ENCODE peak calls at places on chromosomes 12 and 14, in six cellular contexts. J, T, F, U, V and I are unnamed samples.

GRCh38 chr14:101884537-101885253 is 79.7 kb upstream of the DYNC1H1 start:
- DNase-seq in J (no peak), T (peak; percentile 14), U (no peak), V (no peak), F (no peak), I (no peak)

GRCh38 chr14:61379639-61380184 is 58.3 kb downstream of the PRKCH start:
- DNase-seq in U (no peak), T (no peak), J (no peak), V (no peak), F (no peak), I (no peak)

GRCh38 chr12:94649349-94650142 is 811 bp downstream of the TMCC3 start:
- DNase-seq in F (no peak), T (no peak), U (peak; percentile 73), J (peak; percentile 52), V (peak; percentile 83), I (no peak)

GRCh38 chr12:65881965-65882413 is 57.7 kb downstream of the HMGA2 start:
- DNase-seq in J (no peak), T (peak; percentile 17), F (no peak), U (peak; percentile 79), V (peak; percentile 76), I (no peak)

GRCh38 chr12:104464899-104465298 is 8.2 kb downstream of the CHST11 start:
- DNase-seq in T (no peak), V (no peak), F (no peak), U (no peak), J (no peak), I (no peak)

GRCh38 chr14:61875483-61875882 is 113.3 kb downstream of the SNAPC1 start:
- DNase-seq in J (no peak), T (no peak), F (no peak), U (no peak), V (no peak), I (no peak)

GRCh38 chr12:56221233-56221756 is 427 bp downstream of the RNF41 start:
- DNase-seq in F (no peak), J (peak; percentile 47), V (peak; percentile 79), T (no peak), U (peak; percentile 70), I (no peak)

GRCh38 chr14:105860615-105861580 is 334.5 kb downstream of the TMEM121 start:
- DNase-seq in U (peak; percentile 40), F (no peak), J (no peak), V (peak; percentile 50), T (peak; percentile 16), I (no peak)

GRCh38 chr12:102631274-102631673 is 150.9 kb upstream of the IGF1 start:
- DNase-seq in U (no peak), J (peak; percentile 14), T (no peak), V (no peak), F (no peak), I (no peak)

GRCh38 chr14:45261209-45261608 is 8.2 kb upstream of the MIS18BP1 start:
- DNase-seq in J (no peak), F (no peak), U (no peak), V (no peak), T (no peak), I (no peak)

GRCh38 chr12:55818140-55818728 is 393 bp downstream of the ORMDL2 start:
- DNase-seq in F (no peak), V (no peak), U (no peak), T (no peak), J (no peak), I (peak; percentile 6)

GRCh38 chr12:93176166-93176565 is 201.6 kb upstream of the NUDT4 start:
- DNase-seq in V (no peak), U (no peak), J (peak; percentile 31), T (no peak), F (no peak), I (no peak)

GRCh38 chr14:100317897-100318808 is 5.0 kb upstream of the SLC25A47 start:
- DNase-seq in T (peak; percentile 76), V (peak; percentile 90), U (peak; percentile 84), F (no peak), J (peak; percentile 34), I (no peak)

GRCh38 chr12:120103044-120103338 is 13.6 kb downstream of the RAB35 start:
- DNase-seq in F (no peak), T (no peak), J (no peak), U (no peak), V (no peak), I (no peak)

GRCh38 chr14:25049127-25049558 is 804 bp downstream of the STXBP6 start:
- DNase-seq in T (no peak), J (no peak), F (no peak), V (no peak), U (no peak), I (no peak)

DNA sequence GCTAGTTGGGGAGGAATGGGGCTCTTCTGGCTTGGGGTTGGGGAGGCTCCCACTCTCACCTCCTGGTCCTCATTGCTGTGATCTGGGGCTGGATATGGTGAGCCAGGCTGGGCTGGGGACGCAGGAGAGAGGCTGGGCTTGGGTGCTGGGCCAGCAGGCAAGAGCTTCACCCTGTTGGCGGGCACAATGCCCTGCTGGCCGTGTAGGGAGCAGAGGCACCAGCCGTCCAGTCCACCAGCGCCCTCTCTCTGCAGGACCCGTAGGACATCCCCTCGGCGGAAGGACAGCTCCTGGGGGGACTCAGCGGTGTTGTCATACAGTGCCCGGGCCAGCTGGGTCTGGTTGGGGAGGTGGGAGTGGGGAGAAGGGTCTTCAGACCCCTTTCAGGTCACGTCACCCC is 4.5 kb downstream of the EFS start:
- DNase-seq in J (no peak), V (no peak), U (no peak), T (no peak), F (no peak), I (no peak)
- TF ChIP-seq CTCF in J (no peak), V (no peak), U (no peak), T (no peak), F (no peak), I (peak; percentile 7)

GRCh38 chr14:81464253-81465001 is 64.3 kb upstream of the STON2 start:
- DNase-seq in F (peak; percentile 64), T (peak; percentile 58), J (peak; percentile 58), V (no peak), U (no peak), I (no peak)
- H3K4me3 ChIP-seq in F (peak overlapping the region; percentile 77), T (peak overlapping the region; percentile 36), J (peak overlapping the region; percentile 44), V (peak overlapping the region; percentile 50), U (peak overlapping the region; percentile 54), I (peak overlapping the region; percentile 42)

DNA sequence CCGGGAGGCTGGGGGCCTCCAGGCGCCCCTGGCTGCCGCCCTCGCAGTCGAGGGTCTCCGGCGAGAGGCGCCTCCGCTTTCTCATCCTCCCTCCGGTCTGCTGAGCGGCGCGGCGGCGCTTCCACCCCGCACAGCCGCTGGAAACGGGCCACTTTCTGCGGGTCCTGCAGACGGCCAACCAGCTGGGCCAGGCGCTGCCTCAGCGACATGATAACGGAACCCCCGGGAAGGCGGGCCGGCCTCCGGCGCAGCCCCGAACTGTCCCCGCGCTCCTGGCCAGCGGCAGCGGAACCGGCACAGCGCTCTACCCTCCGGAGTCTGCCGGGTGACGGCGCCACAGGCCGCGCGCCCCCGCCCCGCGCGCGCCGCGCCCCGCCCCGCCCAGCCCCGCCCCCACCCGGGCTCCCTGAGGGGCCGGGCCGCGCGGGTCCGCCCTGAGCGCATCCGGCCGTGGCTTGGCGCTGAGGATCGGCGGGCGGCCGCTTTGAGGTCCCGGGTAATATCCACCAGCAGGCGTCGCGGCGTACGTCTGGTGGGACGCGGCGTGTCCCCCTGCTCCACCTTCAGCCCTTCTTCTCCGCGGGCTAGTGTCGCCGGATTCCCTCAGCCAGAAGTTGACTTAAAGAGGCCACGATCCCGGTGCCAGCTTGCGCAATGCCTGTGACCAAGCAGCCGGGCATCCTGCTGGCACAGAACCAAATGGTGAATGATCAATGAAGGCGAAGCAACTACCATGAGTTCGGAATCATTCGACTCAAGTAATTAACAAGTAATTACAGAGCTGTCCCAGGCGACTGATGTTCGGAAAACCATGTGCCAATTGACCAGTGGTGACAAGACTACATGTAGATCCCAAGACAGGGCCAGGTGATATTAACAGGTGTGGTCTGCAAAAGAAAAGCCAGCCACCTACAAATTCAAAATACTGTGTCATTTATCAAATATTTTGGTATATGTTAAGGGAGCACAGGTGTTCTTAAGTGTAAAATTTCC is at the start of gene SGPP1:
- DNase-seq in T (peak; percentile 89), V (peak; percentile 90), J (peak; percentile 85), U (peak; percentile 88), F (no peak), I (peak; percentile 50)
- TF ChIP-seq CTCF in T (peak; percentile 35), V (peak; percentile 41), J (peak; percentile 23), U (peak; percentile 41), F (peak; percentile 59), I (peak; percentile 27)

GRCh38 chr12:57737467-57738141 is 938 bp downstream of the AGAP2 start:
- DNase-seq in U (no peak), V (no peak), J (no peak), T (no peak), F (no peak), I (no peak)

GRCh38 chr12:57736743-57737466 is 1.6 kb downstream of the AGAP2 start:
- DNase-seq in T (no peak), J (no peak), U (no peak), V (no peak), F (no peak), I (no peak)

GRCh38 chr12:57735198-57735855 is 3.2 kb downstream of the AGAP2 start:
- DNase-seq in J (no peak), F (no peak), V (no peak), T (no peak), U (no peak), I (no peak)

GRCh38 chr12:57734586-57734985 is 4.0 kb downstream of the AGAP2 start:
- DNase-seq in J (peak; percentile 32), F (no peak), U (no peak), T (no peak), V (no peak), I (no peak)

GRCh38 chr12:57735952-57736742 is 2.4 kb downstream of the AGAP2 start:
- DNase-seq in F (no peak), T (no peak), V (no peak), U (no peak), J (no peak), I (no peak)
- H3K4me3 ChIP-seq in F (no peak overlapping the region), T (no peak overlapping the region), V (no peak overlapping the region), U (peak overlapping the region; percentile 28), J (no peak overlapping the region), I (no peak overlapping the region)

GRCh38 chr14:76918751-76919421 is 92.7 kb downstream of the LRRC74A start:
- DNase-seq in T (peak; percentile 39), J (peak; percentile 96), U (peak; percentile 94), F (no peak), V (peak; percentile 96), I (peak; percentile 93)
- TF ChIP-seq CTCF in T (no peak), J (peak; percentile 13), U (peak; percentile 16), F (peak; percentile 8), V (peak; percentile 20), I (peak; percentile 26)

GRCh38 chr12:110012137-110012536 is 12.9 kb downstream of the ANKRD13A start:
- DNase-seq in U (peak; percentile 75), F (no peak), V (peak; percentile 77), T (peak; percentile 89), J (no peak), I (no peak)
- H3K4me3 ChIP-seq in U (no peak overlapping the region), F (peak overlapping the region; percentile 58), V (no peak overlapping the region), T (no peak overlapping the region), J (no peak overlapping the region), I (no peak overlapping the region)

GRCh38 chr12:116483959-116484699 is 75.1 kb upstream of the MAP1LC3B2 start:
- DNase-seq in J (no peak), V (no peak), F (no peak), T (no peak), U (no peak), I (no peak)

GRCh38 chr12:116480210-116480818 is 78.9 kb upstream of the MAP1LC3B2 start:
- DNase-seq in T (no peak), V (no peak), U (no peak), J (peak; percentile 24), F (no peak), I (no peak)

GRCh38 chr12:116482859-116483258 is 76.3 kb upstream of the MAP1LC3B2 start:
- DNase-seq in J (no peak), U (no peak), V (no peak), F (no peak), T (no peak), I (no peak)

GRCh38 chr12:116484807-116485206 is 74.4 kb upstream of the MAP1LC3B2 start:
- DNase-seq in J (no peak), U (no peak), V (no peak), F (no peak), T (no peak), I (no peak)

GRCh38 chr12:116481726-116482125 is 77.5 kb upstream of the MAP1LC3B2 start:
- DNase-seq in U (no peak), T (no peak), V (no peak), J (no peak), F (no peak), I (no peak)
- TF ChIP-seq CTCF in U (no peak), T (no peak), V (no peak), J (no peak), F (no peak), I (no peak)